ENCODE peak calls at places on chromosomes 4 and X, in five cellular contexts. One of them, this sample, is unnamed. For H3K4me1, the result is how much of the 10 kb centered on the place peaks cover.

GRCh38 chrX:154441984-154442707 is 1.8 kb upstream of the FAM50A start:
- DNase-seq in hepatocyte: no peak
- DNase-seq in NT2/D1: no peak
- DNase-seq in ovary: no peak
- DNase-seq in heart right ventricle: no peak
- DNase-seq in this sample: no peak

GRCh38 chrX:3717742-3718420 is 4.4 kb upstream of the PRKX start:
- DNase-seq in hepatocyte: no peak
- DNase-seq in NT2/D1: no peak
- DNase-seq in ovary: no peak
- DNase-seq in heart right ventricle: no peak
- DNase-seq in this sample: no peak

GRCh38 chr4:21826071-21826470 is 122.5 kb downstream of the KCNIP4 start:
- DNase-seq in hepatocyte: no peak
- DNase-seq in NT2/D1: no peak
- DNase-seq in ovary: no peak
- DNase-seq in heart right ventricle: no peak
- DNase-seq in this sample: no peak

GRCh38 chr4:825063-825968 is 613 bp downstream of the CPLX1 start:
- DNase-seq in hepatocyte: peak
- DNase-seq in NT2/D1: no peak
- DNase-seq in ovary: peak
- DNase-seq in heart right ventricle: peak
- DNase-seq in this sample: peak

GRCh38 chrX:72019487-72019886 is 108.8 kb downstream of the NHSL2 start:
- DNase-seq in hepatocyte: no peak
- DNase-seq in NT2/D1: no peak
- DNase-seq in ovary: no peak
- DNase-seq in heart right ventricle: no peak
- DNase-seq in this sample: no peak

GRCh38 chrX:2635366-2635765 is 55.7 kb upstream of the CD99 start:
- DNase-seq in hepatocyte: no peak
- DNase-seq in NT2/D1: no peak
- DNase-seq in ovary: no peak
- DNase-seq in heart right ventricle: no peak
- DNase-seq in this sample: no peak

GRCh38 chr4:6180841-6181631 is 19.3 kb downstream of the JAKMIP1 start:
- DNase-seq in hepatocyte: no peak
- DNase-seq in NT2/D1: no peak
- DNase-seq in ovary: no peak
- DNase-seq in heart right ventricle: no peak
- DNase-seq in this sample: no peak

GRCh38 chr4:30537462-30537861 is 182.7 kb upstream of the PCDH7 start:
- DNase-seq in hepatocyte: peak
- DNase-seq in NT2/D1: no peak
- DNase-seq in ovary: no peak
- DNase-seq in heart right ventricle: no peak
- DNase-seq in this sample: peak

GRCh38 chr4:136562842-136563241 is 969.5 kb downstream of the PCDH18 start:
- DNase-seq in hepatocyte: no peak
- DNase-seq in NT2/D1: no peak
- DNase-seq in ovary: no peak
- DNase-seq in heart right ventricle: no peak
- DNase-seq in this sample: peak

GRCh38 chr4:41572414-41572986 is 34.5 kb downstream of the LIMCH1 start:
- DNase-seq in hepatocyte: no peak
- DNase-seq in NT2/D1: no peak
- DNase-seq in ovary: no peak
- DNase-seq in heart right ventricle: no peak
- DNase-seq in this sample: no peak

GRCh38 chr4:53461244-53461643 is 83.8 kb downstream of the FIP1L1 start:
- DNase-seq in hepatocyte: no peak
- DNase-seq in NT2/D1: no peak
- DNase-seq in ovary: no peak
- DNase-seq in heart right ventricle: no peak
- DNase-seq in this sample: no peak

GRCh38 chrX:151912221-151912620 is 468 bp upstream of the MAGEA4 start:
- DNase-seq in hepatocyte: no peak
- DNase-seq in NT2/D1: no peak
- DNase-seq in ovary: no peak
- DNase-seq in heart right ventricle: no peak
- DNase-seq in this sample: no peak

GRCh38 chr4:129355529-129355928 is 259.6 kb downstream of the C4orf33 start:
- DNase-seq in hepatocyte: peak
- DNase-seq in NT2/D1: no peak
- DNase-seq in ovary: no peak
- DNase-seq in heart right ventricle: no peak
- DNase-seq in this sample: no peak

GRCh38 chr4:52100062-52100461 is 49.0 kb downstream of the SPATA18 start:
- DNase-seq in hepatocyte: no peak
- DNase-seq in NT2/D1: no peak
- DNase-seq in ovary: no peak
- DNase-seq in heart right ventricle: no peak
- DNase-seq in this sample: no peak

GRCh38 chr4:107630185-107630705 is 89.8 kb downstream of the PAPSS1 start:
- DNase-seq in hepatocyte: no peak
- DNase-seq in NT2/D1: no peak
- DNase-seq in ovary: no peak
- DNase-seq in heart right ventricle: no peak
- DNase-seq in this sample: no peak

GRCh38 chr4:140150636-140150885 is 3.4 kb downstream of the MAML3 start:
- DNase-seq in hepatocyte: no peak
- DNase-seq in NT2/D1: no peak
- DNase-seq in ovary: no peak
- DNase-seq in heart right ventricle: no peak
- DNase-seq in this sample: no peak

GRCh38 chr4:164977243-164978164 is at the start of gene TRIM61:
- DNase-seq in hepatocyte: no peak
- DNase-seq in NT2/D1: peak
- DNase-seq in ovary: peak
- DNase-seq in heart right ventricle: peak
- DNase-seq in this sample: peak

GRCh38 chrX:102548231-102548630 is 31.7 kb upstream of the TMSB15A start:
- DNase-seq in hepatocyte: no peak
- DNase-seq in NT2/D1: no peak
- DNase-seq in ovary: no peak
- DNase-seq in heart right ventricle: no peak
- DNase-seq in this sample: no peak

GRCh38 chr4:151573474-151573873 is 164.5 kb downstream of the FHIP1A start:
- DNase-seq in hepatocyte: no peak
- DNase-seq in NT2/D1: no peak
- DNase-seq in ovary: no peak
- DNase-seq in heart right ventricle: no peak
- DNase-seq in this sample: no peak

GRCh38 chrX:153909024-153909979 is 4.8 kb downstream of the AVPR2 start:
- DNase-seq in hepatocyte: no peak
- DNase-seq in NT2/D1: no peak
- DNase-seq in ovary: no peak
- DNase-seq in heart right ventricle: no peak
- DNase-seq in this sample: no peak

GRCh38 chr4:105765690-105766407 is 57.3 kb downstream of the GSTCD start:
- DNase-seq in hepatocyte: peak
- DNase-seq in NT2/D1: peak
- DNase-seq in ovary: no peak
- DNase-seq in heart right ventricle: no peak
- DNase-seq in this sample: peak

GRCh38 chrX:56113785-56114436 is 118.2 kb upstream of the KLF8 start:
- DNase-seq in hepatocyte: peak
- DNase-seq in NT2/D1: no peak
- DNase-seq in ovary: no peak
- DNase-seq in heart right ventricle: no peak
- DNase-seq in this sample: no peak

GRCh38 chr4:102541708-102542107 is 40.5 kb downstream of the NFKB1 start:
- DNase-seq in hepatocyte: no peak
- DNase-seq in NT2/D1: no peak
- DNase-seq in ovary: no peak
- DNase-seq in heart right ventricle: no peak
- DNase-seq in this sample: no peak

GRCh38 chrX:119941336-119941735 is 2.2 kb downstream of the NKAP start:
- DNase-seq in hepatocyte: no peak
- DNase-seq in NT2/D1: no peak
- DNase-seq in ovary: no peak
- DNase-seq in heart right ventricle: no peak
- DNase-seq in this sample: no peak

GRCh38 chrX:22686138-22686541 is 313.6 kb upstream of the DDX53 start:
- DNase-seq in hepatocyte: no peak
- DNase-seq in NT2/D1: no peak
- DNase-seq in ovary: peak
- DNase-seq in heart right ventricle: peak
- DNase-seq in this sample: peak

GRCh38 chr4:102736636-102737549 is 23.9 kb downstream of the MANBA start:
- DNase-seq in hepatocyte: peak
- DNase-seq in NT2/D1: no peak
- DNase-seq in ovary: no peak
- DNase-seq in heart right ventricle: no peak
- DNase-seq in this sample: no peak

GRCh38 chrX:45056428-45057145 is 144.1 kb downstream of the DIPK2B start:
- DNase-seq in hepatocyte: no peak
- DNase-seq in NT2/D1: no peak
- DNase-seq in ovary: no peak
- DNase-seq in heart right ventricle: no peak
- DNase-seq in this sample: no peak

GRCh38 chrX:21926527-21927278 is 13.8 kb upstream of the SMS start:
- DNase-seq in hepatocyte: peak
- DNase-seq in NT2/D1: peak
- DNase-seq in ovary: no peak
- DNase-seq in heart right ventricle: no peak
- DNase-seq in this sample: peak

GRCh38 chrX:124343016-124343415 is 3.3 kb upstream of the SH2D1A start:
- DNase-seq in hepatocyte: no peak
- DNase-seq in NT2/D1: no peak
- DNase-seq in ovary: no peak
- DNase-seq in heart right ventricle: no peak
- DNase-seq in this sample: no peak

GRCh38 chrX:111652719-111653118 is 28.3 kb upstream of the ALG13 start:
- DNase-seq in hepatocyte: peak
- DNase-seq in NT2/D1: no peak
- DNase-seq in ovary: no peak
- DNase-seq in heart right ventricle: no peak
- DNase-seq in this sample: no peak

GRCh38 chr4:139896242-139896752 is 230.7 kb downstream of the MGST2 start:
- DNase-seq in hepatocyte: no peak
- DNase-seq in NT2/D1: no peak
- DNase-seq in ovary: no peak
- DNase-seq in heart right ventricle: no peak
- DNase-seq in this sample: no peak

GRCh38 chr4:145907363-145907762 is 31.3 kb downstream of the ZNF827 start:
- DNase-seq in hepatocyte: no peak
- DNase-seq in NT2/D1: no peak
- DNase-seq in ovary: no peak
- DNase-seq in heart right ventricle: no peak
- DNase-seq in this sample: no peak
- H3K4me3 ChIP-seq in hepatocyte: no peak
- H3K4me3 ChIP-seq in NT2/D1: no peak
- H3K4me3 ChIP-seq in ovary: no peak
- H3K4me3 ChIP-seq in heart right ventricle: no peak
- H3K4me3 ChIP-seq in this sample: no peak

DNA sequence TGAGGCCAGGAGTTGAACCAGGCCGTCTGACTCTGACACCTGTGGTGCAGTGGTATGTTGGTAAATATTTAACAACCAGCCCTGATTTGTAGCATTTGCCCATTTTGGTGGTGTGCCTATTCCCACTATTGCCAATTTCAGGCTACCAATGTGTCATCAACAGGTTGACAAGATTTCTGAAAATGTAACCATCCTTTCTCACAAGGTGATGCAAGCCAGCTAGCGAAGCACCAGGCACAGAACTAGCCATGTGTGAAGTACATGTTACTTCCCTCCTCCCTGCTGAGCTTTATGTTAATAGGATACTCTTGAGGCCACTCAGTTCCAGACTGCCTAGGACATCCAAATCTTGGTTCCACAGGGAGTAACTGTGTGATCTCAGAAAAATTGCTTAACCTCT is 7.2 kb upstream of the MAMLD1 start:
- DNase-seq in hepatocyte: no peak
- DNase-seq in NT2/D1: no peak
- DNase-seq in ovary: no peak
- DNase-seq in heart right ventricle: no peak
- DNase-seq in this sample: no peak
- H3K4me1 ChIP-seq in hepatocyte: under half
- H3K4me1 ChIP-seq in NT2/D1: under half
- H3K4me1 ChIP-seq in ovary: under half
- H3K4me1 ChIP-seq in heart right ventricle: under half
- H3K4me1 ChIP-seq in this sample: under half

DNA sequence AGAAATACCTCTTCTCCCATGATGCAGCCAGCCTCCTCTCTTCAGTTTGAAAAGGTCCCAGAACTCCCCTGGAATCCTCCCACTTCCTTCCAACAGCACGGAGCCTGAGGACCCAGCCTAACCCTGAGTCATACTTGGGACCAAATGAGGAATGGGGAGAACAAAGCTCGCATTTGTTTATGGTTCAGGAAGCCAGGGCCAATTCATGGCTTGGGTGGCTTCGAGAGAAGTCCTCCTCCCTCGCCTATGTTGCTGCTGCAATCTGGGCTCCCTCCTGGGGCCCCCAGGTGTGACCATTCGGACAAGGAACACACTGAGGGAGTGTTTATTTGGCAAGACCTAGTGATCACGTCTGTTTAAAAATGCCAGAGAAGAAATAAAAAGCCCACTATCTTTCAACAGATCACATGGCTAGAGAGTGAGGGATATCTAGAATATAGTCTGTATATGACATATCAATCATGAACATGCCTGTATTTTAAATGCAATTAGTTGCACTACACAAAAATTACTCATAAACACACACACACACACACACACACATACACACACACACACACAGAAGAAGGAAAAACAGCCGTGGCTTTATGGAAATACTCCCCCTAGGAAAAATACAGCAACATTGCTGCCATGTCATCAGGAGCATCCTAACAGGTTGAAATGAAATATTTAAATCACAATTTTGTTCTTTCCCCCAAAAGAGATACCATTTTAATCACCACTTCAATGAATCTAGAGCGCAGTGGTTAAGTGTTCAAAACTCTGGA is 155.7 kb upstream of the MAP3K15 start:
- DNase-seq in hepatocyte: peak
- DNase-seq in NT2/D1: no peak
- DNase-seq in ovary: no peak
- DNase-seq in heart right ventricle: peak
- DNase-seq in this sample: peak
- H3K4me3 ChIP-seq in hepatocyte: no peak
- H3K4me3 ChIP-seq in NT2/D1: no peak
- H3K4me3 ChIP-seq in ovary: no peak
- H3K4me3 ChIP-seq in heart right ventricle: no peak
- H3K4me3 ChIP-seq in this sample: no peak

DNA sequence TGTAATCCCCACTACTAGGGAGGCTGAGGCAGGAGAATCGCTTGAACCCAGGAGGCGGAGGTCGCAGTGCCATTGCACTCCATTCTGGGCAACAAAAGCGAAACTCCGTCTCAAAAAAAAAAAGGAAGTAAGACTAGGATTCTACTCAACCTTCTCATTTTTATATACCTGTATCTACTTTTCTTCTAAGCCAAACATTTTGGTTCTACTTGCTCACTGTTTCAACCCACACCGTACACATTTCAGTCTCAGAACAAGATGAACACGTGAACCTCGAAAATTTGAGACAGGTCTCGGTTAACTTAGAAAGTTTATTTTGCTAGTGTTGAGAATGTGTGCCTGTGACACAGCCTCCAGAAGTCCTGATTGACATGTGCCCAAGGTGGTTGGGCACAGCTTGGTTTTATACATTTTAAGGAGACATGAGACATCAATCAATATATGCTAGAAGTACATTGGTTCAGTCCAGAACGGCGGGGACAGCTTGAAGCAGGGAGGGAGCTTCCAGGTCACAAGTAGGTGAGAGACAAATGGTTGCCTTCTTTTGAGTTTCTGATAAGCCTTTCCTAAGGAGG is 3.7 kb downstream of the ADD1 start:
- DNase-seq in hepatocyte: no peak
- DNase-seq in NT2/D1: no peak
- DNase-seq in ovary: no peak
- DNase-seq in heart right ventricle: no peak
- DNase-seq in this sample: no peak
- H3K4me1 ChIP-seq in hepatocyte: under half
- H3K4me1 ChIP-seq in NT2/D1: under half
- H3K4me1 ChIP-seq in ovary: under half
- H3K4me1 ChIP-seq in heart right ventricle: under half
- H3K4me1 ChIP-seq in this sample: under half